ENCODE peak calls at places on chromosome 15, in four cellular contexts. L, V, C and M are unnamed samples.

GRCh38 chr15:57323806-57324589 is 52.3 kb upstream of the CGNL1 start:
- DNase-seq in C (peak; percentile 61), L (no peak), V (peak; percentile 54), M (peak; percentile 56)

GRCh38 chr15:25846377-25846776 is 16.8 kb downstream of the ATP10A start:
- DNase-seq in L (no peak), V (no peak), C (peak; percentile 67), M (no peak)

GRCh38 chr15:93072011-93072410 is 17.0 kb downstream of the RGMA start:
- DNase-seq in V (no peak), L (no peak), C (no peak), M (no peak)

GRCh38 chr15:25663515-25663914 is 199.6 kb downstream of the ATP10A start:
- DNase-seq in L (no peak), C (no peak), V (no peak), M (no peak)

GRCh38 chr15:35547775-35548364 is 1.9 kb upstream of the DPH6 start:
- DNase-seq in L (no peak), V (no peak), C (no peak), M (no peak)

GRCh38 chr15:80177151-80177550 is 24.4 kb downstream of the FAH start:
- DNase-seq in C (peak; percentile 6), L (no peak), V (no peak), M (no peak)

GRCh38 chr15:101103589-101103988 is 148.3 kb downstream of the CHSY1 start:
- DNase-seq in C (no peak), V (no peak), L (no peak), M (no peak)

GRCh38 chr15:94584833-94585244 is 353.5 kb downstream of the MCTP2 start:
- DNase-seq in V (no peak), L (no peak), C (no peak), M (no peak)

GRCh38 chr15:47332481-47332880 is 384.8 kb upstream of the SEMA6D start:
- DNase-seq in C (no peak), L (no peak), V (no peak), M (no peak)

GRCh38 chr15:92413511-92413910 is 19.8 kb downstream of the ST8SIA2 start:
- DNase-seq in C (no peak), L (no peak), V (no peak), M (no peak)

GRCh38 chr15:29196306-29196705 is 73.3 kb downstream of the NSMCE3 start:
- DNase-seq in C (no peak), L (no peak), V (no peak), M (no peak)

GRCh38 chr15:101370330-101371024 is 75.4 kb upstream of the SNRPA1 start:
- DNase-seq in V (no peak), L (no peak), C (peak; percentile 64), M (no peak)

GRCh38 chr15:63491979-63492378 is 12.4 kb upstream of the USP3 start:
- DNase-seq in V (no peak), L (no peak), C (no peak), M (no peak)

GRCh38 chr15:39746714-39747276 is 35.8 kb downstream of the FSIP1 start:
- DNase-seq in V (no peak), C (no peak), L (no peak), M (no peak)

GRCh38 chr15:50138391-50138790 is 19.4 kb upstream of the ATP8B4 start:
- DNase-seq in C (no peak), V (no peak), L (no peak), M (no peak)

GRCh38 chr15:38714309-38715072 is 149.9 kb upstream of the RASGRP1 start:
- DNase-seq in C (no peak), L (no peak), V (no peak), M (no peak)

GRCh38 chr15:43225201-43225949 is 4.6 kb upstream of the EPB42 start:
- DNase-seq in L (peak; percentile 9), C (peak; percentile 53), V (no peak), M (peak; percentile 10)

GRCh38 chr15:78193731-78194567 is 40.4 kb downstream of the ACSBG1 start:
- DNase-seq in V (no peak), L (no peak), C (peak; percentile 72), M (no peak)

GRCh38 chr15:78047631-78048409 is 29.7 kb downstream of the TBC1D2B start:
- DNase-seq in C (no peak), V (no peak), L (no peak), M (no peak)